ENCODE peak calls at places on chromosome 7, in five cellular contexts. C is right atrium auricular region, U is caudate nucleus, G is breast epithelium, Y is tibial nerve. T is an unnamed sample.

GRCh38 chr7:158702196-158702595 is 2.4 kb downstream of the NCAPG2 start:
- DNase-seq in G (no peak), Y (no peak), U (no peak), C (no peak), T (no peak)

GRCh38 chr7:39357648-39358047 is 208.6 kb upstream of the YAE1 start:
- DNase-seq in U (no peak), C (no peak), G (no peak), Y (no peak), T (no peak)

GRCh38 chr7:16114633-16115032 is 306.7 kb downstream of the CRPPA start:
- DNase-seq in Y (no peak), C (no peak), U (no peak), G (no peak), T (no peak)

GRCh38 chr7:11636274-11636673 is 195.7 kb downstream of the THSD7A start:
- DNase-seq in U (no peak), G (no peak), C (no peak), Y (no peak), T (no peak)

GRCh38 chr7:117019786-117020604 is 66.7 kb downstream of the ST7 start:
- DNase-seq in U (peak), G (no peak), Y (no peak), C (peak), T (peak)

GRCh38 chr7:73530800-73531199 is 8.7 kb upstream of the BAZ1B start:
- DNase-seq in U (no peak), Y (no peak), G (no peak), C (no peak), T (no peak)

GRCh38 chr7:141001561-141001960 is 13.2 kb downstream of the MRPS33 start:
- DNase-seq in U (no peak), G (no peak), C (no peak), Y (no peak), T (no peak)

GRCh38 chr7:148379693-148380092 is 210.9 kb upstream of the C7orf33 start:
- DNase-seq in Y (no peak), C (no peak), U (no peak), G (no peak), T (no peak)

GRCh38 chr7:141975806-141976523 is 2.4 kb upstream of the TAS2R38 start:
- DNase-seq in C (no peak), U (no peak), Y (peak), G (peak), T (peak)

GRCh38 chr7:28038175-28038855 is 142.3 kb downstream of the JAZF1 start:
- DNase-seq in U (no peak), C (no peak), Y (no peak), G (no peak), T (no peak)
- H3K27ac ChIP-seq in U (peak), C (peak), Y (no peak), G (peak), T (no peak)

DNA sequence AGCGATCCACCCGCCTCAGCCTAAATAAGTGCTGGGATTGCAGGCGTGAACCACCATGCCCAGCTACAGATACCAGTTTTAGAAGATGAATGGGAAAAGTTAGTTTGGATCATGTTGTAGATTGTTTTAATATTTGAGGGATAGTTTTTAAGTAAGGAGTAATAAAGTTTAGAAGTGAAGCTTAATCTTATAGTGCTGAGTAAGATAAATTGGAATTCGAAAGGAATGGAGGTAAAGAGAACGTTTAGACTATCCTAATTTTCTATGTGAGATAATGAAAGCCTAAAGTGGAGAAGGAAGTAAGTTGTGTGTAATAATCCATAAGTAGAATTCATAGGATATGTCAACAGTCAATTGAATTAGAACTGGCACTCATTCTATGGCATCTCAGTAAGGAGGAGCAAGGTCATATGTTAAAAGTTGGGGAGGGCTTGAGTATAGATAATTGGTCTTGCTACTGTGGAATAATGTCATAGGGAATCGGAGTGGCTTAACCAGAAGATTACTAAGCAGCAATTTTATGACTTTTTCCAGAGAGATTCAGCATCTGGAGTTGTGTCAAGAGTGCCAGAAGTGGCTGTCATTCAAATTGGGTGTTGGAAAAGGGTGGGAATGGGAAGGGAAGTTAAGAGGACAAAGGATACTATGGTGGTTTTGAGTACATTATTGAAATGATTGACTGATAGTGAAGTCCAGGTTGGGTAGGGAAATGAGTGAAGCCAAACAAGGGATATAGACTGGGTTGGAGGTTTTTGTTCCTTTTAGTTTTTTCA is 12.1 kb downstream of the TAX1BP1 start:
- DNase-seq in U (no peak), Y (no peak), G (no peak), C (no peak), T (no peak)
- H3K27ac ChIP-seq in U (no peak), Y (no peak), G (no peak), C (no peak), T (no peak)

GRCh38 chr7:55020481-55020871 is 1.7 kb downstream of the EGFR start:
- DNase-seq in C (no peak), U (no peak), Y (peak), G (no peak), T (peak)

GRCh38 chr7:55019691-55020480 is 1.1 kb downstream of the EGFR start:
- DNase-seq in U (no peak), C (no peak), Y (no peak), G (no peak), T (peak)

GRCh38 chr7:55017841-55018240 is 976 bp upstream of the EGFR start:
- DNase-seq in C (no peak), G (no peak), U (no peak), Y (no peak), T (no peak)

GRCh38 chr7:55018361-55019328 is at the start of gene EGFR:
- DNase-seq in U (no peak), C (peak), G (peak), Y (peak), T (peak)

DNA sequence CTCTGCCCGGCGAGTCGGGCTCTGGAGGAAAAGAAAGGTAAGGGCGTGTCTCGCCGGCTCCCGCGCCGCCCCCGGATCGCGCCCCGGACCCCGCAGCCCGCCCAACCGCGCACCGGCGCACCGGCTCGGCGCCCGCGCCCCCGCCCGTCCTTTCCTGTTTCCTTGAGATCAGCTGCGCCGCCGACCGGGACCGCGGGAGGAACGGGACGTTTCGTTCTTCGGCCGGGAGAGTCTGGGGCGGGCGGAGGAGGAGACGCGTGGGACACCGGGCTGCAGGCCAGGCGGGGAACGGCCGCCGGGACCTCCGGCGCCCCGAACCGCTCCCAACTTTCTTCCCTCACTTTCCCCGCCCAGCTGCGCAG is 493 bp downstream of the EGFR start:
- DNase-seq in Y (peak), C (peak), G (peak), U (no peak), T (peak)
- H3K27ac ChIP-seq in Y (peak), C (peak), G (peak), U (peak), T (peak)

GRCh38 chr7:22129166-22129565 is 183.5 kb upstream of the CDCA7L start:
- DNase-seq in G (no peak), U (no peak), C (no peak), Y (no peak), T (no peak)
- H3K27ac ChIP-seq in G (no peak), U (no peak), C (no peak), Y (no peak), T (no peak)

GRCh38 chr7:75967055-75967454 is 27.3 kb downstream of the TMEM120A start:
- DNase-seq in U (no peak), Y (no peak), C (no peak), G (no peak), T (no peak)

GRCh38 chr7:75968012-75968411 is 26.4 kb downstream of the TMEM120A start:
- DNase-seq in C (no peak), Y (no peak), G (no peak), U (no peak), T (no peak)

GRCh38 chr7:75965617-75966016 is 28.8 kb downstream of the TMEM120A start:
- DNase-seq in U (no peak), C (no peak), Y (no peak), G (no peak), T (no peak)

GRCh38 chr7:75967573-75967997 is 26.8 kb downstream of the TMEM120A start:
- DNase-seq in U (no peak), Y (no peak), G (no peak), C (no peak), T (peak)

DNA sequence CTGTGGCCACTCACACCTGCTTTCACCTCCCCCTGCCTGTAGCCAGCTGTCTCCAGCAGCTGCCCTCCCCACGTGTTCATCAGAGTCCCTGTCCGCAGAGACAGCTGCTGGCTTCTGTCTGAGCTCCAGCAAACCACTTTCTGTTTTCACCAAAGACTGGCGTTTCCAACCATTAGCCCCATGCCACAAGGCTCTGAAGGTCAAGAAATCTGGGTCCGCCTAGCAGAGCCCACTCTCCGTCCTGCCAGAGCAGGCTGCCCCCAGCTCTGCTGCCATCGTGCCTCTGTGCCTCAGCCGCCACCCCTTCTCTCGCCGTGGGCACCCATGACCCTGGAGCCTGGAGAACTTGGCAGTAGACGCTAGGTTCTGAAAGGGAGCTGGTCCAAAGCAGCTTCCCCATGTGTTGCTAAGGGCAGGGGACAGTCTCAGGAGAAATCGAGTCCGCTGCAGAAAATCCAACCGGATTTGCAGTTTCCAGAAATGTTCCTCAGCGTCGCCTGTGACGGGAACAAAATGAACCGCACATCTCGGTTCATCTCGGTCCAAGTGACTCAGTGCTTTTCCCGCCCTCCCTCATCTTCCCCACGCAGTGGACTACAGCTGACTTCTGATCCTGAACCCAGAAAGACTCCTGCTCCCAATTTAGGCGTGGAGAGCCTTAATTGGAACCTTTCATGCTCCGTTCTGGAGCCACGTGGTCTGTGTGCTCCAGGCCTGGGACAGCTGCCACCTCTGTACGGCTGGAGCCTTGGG is 28.0 kb downstream of the TMEM120A start:
- DNase-seq in Y (no peak), C (peak), U (no peak), G (no peak), T (peak)
- H3K27ac ChIP-seq in Y (peak), C (peak), U (peak), G (peak), T (peak)

GRCh38 chr7:74718336-74718735 is 55.5 kb upstream of the NCF1 start:
- DNase-seq in Y (no peak), G (no peak), U (no peak), C (no peak), T (no peak)

GRCh38 chr7:74722045-74722603 is 51.7 kb upstream of the NCF1 start:
- DNase-seq in Y (no peak), G (no peak), U (no peak), C (no peak), T (no peak)

GRCh38 chr7:74713567-74713966 is 56.0 kb downstream of the GTF2I start:
- DNase-seq in Y (no peak), U (no peak), C (no peak), G (no peak), T (no peak)

GRCh38 chr7:74717889-74718288 is 55.9 kb upstream of the NCF1 start:
- DNase-seq in G (no peak), U (no peak), C (no peak), Y (no peak), T (no peak)
- H3K27ac ChIP-seq in G (no peak), U (no peak), C (no peak), Y (no peak), T (no peak)

GRCh38 chr7:133491319-133491718 is 238.4 kb downstream of the EXOC4 start:
- DNase-seq in U (no peak), G (no peak), C (no peak), Y (no peak), T (no peak)

GRCh38 chr7:133491846-133492652 is 239.2 kb downstream of the EXOC4 start:
- DNase-seq in U (no peak), Y (no peak), C (no peak), G (no peak), T (no peak)

GRCh38 chr7:133502498-133502897 is 249.6 kb downstream of the EXOC4 start:
- DNase-seq in G (no peak), U (no peak), C (no peak), Y (no peak), T (no peak)

DNA sequence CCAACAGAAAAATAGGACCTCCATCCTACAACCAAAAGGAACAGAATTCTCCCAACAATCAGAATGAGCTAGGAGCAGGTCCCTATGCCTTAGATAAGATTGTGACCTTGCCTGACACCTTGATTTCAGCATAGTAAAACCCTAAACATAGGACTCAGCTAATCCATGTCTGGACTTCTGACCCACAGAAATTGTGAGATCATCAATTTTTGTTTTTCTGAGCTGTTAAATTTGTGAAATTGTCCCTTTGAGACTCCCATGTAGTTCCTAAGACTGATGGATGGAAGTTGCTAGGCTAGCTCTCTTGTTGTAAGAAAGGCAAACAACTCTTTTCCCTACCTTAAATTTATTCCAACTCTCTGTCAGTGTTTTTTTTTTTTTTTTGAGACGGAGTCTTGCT is 244.2 kb downstream of the EXOC4 start:
- DNase-seq in Y (no peak), U (no peak), G (no peak), C (no peak), T (no peak)
- H3K27ac ChIP-seq in Y (no peak), U (no peak), G (no peak), C (no peak), T (no peak)